ENCODE peak calls at places on chromosomes 16 and 17, in four cellular contexts. One of them, this sample, is unnamed. For H3K9me3, the result is how much of the 10 kb centered on the place peaks cover.

GRCh38 chr17:17191346-17191792 is 14.8 kb downstream of the PLD6 start:
- DNase-seq in mammary epithelial cell: no peak
- DNase-seq in T-helper 17 cell: no peak
- DNase-seq in aorta: peak
- DNase-seq in this sample: peak

GRCh38 chr17:64638552-64639198 is 23.4 kb downstream of the SMURF2 start:
- DNase-seq in T-helper 17 cell: no peak
- DNase-seq in mammary epithelial cell: no peak
- DNase-seq in aorta: no peak
- DNase-seq in this sample: no peak

GRCh38 chr17:77741109-77741508 is 217.4 kb upstream of the TNRC6C start:
- DNase-seq in aorta: no peak
- DNase-seq in T-helper 17 cell: peak
- DNase-seq in mammary epithelial cell: no peak
- DNase-seq in this sample: no peak

GRCh38 chr16:86508947-86509758 is 1.2 kb upstream of the FOXF1 start:
- DNase-seq in mammary epithelial cell: peak
- DNase-seq in aorta: peak
- DNase-seq in T-helper 17 cell: no peak
- DNase-seq in this sample: peak

GRCh38 chr16:88799569-88800276 is 3.9 kb upstream of the CDT1 start:
- DNase-seq in aorta: no peak
- DNase-seq in T-helper 17 cell: no peak
- DNase-seq in mammary epithelial cell: no peak
- DNase-seq in this sample: no peak

GRCh38 chr16:57110937-57111336 is 18.6 kb downstream of the CPNE2 start:
- DNase-seq in mammary epithelial cell: no peak
- DNase-seq in T-helper 17 cell: no peak
- DNase-seq in aorta: no peak
- DNase-seq in this sample: no peak

GRCh38 chr16:72467157-72467759 is 295.3 kb upstream of the PMFBP1 start:
- DNase-seq in mammary epithelial cell: peak
- DNase-seq in aorta: no peak
- DNase-seq in T-helper 17 cell: no peak
- DNase-seq in this sample: no peak

GRCh38 chr17:40024901-40025300 is 9.7 kb downstream of the CSF3 start:
- DNase-seq in mammary epithelial cell: peak
- DNase-seq in T-helper 17 cell: no peak
- DNase-seq in aorta: no peak
- DNase-seq in this sample: no peak

DNA sequence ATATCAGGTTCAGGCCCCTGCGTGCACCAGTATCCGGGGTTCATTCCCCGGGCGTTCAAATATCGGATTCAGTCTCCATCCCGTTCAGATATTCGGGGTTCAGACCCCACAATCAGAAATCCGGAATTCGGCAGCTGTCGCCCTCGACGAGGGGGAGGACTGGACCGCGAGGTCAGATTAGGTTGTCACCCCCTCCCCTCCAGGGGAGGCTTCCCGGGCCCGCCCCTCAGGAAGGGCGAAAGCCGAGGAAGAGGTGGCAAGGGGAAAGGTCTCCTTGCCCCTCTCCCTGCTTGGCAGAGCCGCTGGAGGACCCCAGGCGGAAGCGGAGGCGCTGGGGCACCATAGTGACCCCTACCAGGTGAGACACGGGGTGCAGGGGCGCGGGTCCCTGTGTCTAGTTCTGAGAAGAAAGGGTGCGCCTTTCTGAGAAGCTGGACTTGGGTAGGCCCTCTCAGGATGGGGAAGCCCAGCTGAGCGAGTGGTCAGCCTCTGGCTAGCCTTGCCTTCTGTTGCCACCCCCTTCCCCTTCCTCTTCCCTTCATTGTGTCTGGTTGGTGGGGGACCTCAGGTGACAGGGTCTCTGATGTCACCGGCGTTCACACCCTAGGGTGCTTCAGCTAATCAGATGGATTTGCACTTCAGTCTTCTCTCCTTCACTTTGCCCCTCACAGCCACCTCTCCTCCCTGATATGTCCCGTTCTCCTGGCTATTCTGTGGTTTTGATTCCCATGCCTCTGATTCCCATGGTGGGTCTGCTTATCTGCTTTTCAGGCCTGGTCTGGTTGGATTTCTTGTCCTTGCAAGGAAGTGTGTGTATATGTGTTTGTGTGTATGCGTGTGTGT is 844 bp downstream of the TAOK2 start:
- DNase-seq in mammary epithelial cell: no peak
- DNase-seq in T-helper 17 cell: no peak
- DNase-seq in aorta: peak
- DNase-seq in this sample: no peak
- H3K9me3 ChIP-seq in mammary epithelial cell: under half
- H3K9me3 ChIP-seq in T-helper 17 cell: under half
- H3K9me3 ChIP-seq in aorta: under half
- H3K9me3 ChIP-seq in this sample: under half

GRCh38 chr16:2856061-2856670 is 1.8 kb downstream of the PRSS22 start:
- DNase-seq in aorta: no peak
- DNase-seq in T-helper 17 cell: no peak
- DNase-seq in mammary epithelial cell: peak
- DNase-seq in this sample: no peak
- H3K9me3 ChIP-seq in aorta: under half
- H3K9me3 ChIP-seq in T-helper 17 cell: under half
- H3K9me3 ChIP-seq in mammary epithelial cell: under half
- H3K9me3 ChIP-seq in this sample: under half

DNA sequence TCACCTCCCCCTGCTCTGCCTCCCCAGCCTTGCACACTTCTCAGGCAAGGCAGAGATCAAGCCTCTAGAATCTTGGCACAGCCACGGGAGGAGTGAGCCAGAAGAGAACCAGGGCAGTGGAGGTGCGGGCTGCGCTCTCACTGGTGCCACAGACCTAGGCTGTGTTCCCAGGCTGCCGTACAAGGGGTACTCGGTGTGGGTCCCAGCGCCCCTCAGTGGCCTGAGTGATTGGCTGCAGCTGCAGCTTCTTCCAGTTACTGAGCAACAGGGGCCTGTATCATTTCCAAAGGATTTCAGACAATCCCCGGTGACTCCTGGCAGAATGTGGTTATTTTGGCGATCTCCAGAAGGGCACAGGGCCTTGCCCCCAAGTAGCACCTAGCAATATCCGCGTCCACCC is 1852.1 kb downstream of the TP53TG3F start:
- DNase-seq in mammary epithelial cell: no peak
- DNase-seq in T-helper 17 cell: no peak
- DNase-seq in aorta: no peak
- DNase-seq in this sample: no peak
- H3K9me3 ChIP-seq in mammary epithelial cell: under half
- H3K9me3 ChIP-seq in T-helper 17 cell: under half
- H3K9me3 ChIP-seq in aorta: under half
- H3K9me3 ChIP-seq in this sample: under half

DNA sequence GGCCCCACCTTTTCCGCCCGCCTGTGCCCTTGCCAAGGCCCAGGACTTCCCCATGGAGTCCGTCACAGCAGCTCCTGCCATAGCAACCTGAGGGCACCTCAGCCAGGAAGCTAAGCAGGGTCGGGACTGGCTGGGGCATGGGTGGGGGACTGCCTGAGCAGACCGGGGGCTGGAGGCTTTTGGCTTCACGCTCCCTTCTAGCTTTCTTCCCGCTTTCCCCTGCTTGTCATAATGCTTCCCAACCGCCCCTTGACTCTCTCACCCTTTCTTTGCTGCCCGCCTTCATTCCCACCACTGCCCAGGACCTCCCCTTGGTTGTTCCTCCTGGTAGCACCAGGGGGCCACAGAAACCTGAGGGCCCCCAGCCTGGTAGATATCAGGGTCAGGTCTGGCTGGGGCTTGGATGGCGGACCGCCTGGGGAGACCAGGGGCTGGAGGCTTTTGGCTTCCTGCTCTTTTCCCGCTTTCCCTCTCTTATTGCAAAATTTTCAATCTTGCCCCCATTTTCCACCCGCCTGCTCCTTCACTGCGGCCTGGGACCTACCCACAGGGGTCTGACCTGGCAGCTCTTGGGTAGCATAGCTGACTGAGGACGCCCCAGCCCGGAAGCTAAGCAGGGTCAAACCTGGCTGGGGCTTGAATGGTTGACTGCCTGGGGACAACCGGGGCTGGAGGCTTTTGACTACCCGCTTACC is 2287.7 kb downstream of the TP53TG3F start:
- DNase-seq in aorta: no peak
- DNase-seq in T-helper 17 cell: no peak
- DNase-seq in mammary epithelial cell: no peak
- DNase-seq in this sample: no peak
- H3K9me3 ChIP-seq in aorta: under half
- H3K9me3 ChIP-seq in T-helper 17 cell: under half
- H3K9me3 ChIP-seq in mammary epithelial cell: under half
- H3K9me3 ChIP-seq in this sample: under half

DNA sequence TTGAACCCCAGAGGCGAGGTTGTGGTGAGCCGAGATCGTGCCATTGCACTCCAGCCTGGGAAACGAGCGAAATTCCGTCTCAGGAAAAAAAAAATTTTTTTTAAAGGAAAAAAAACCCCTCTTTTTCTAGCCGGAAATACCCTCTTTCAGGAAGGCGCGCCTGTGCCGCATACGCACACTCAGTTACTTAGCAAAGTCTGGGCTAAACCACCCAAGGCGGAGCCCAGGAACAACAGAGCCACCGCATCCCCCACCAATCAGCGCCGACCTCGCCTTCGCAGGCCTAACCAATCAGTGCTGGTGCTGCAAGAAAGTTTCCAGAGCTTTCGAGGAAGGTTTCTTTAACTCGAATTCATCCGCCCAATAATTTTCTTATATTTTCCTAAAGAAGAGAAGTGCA is 510.4 kb downstream of the KCNJ18 start:
- DNase-seq in mammary epithelial cell: no peak
- DNase-seq in T-helper 17 cell: no peak
- DNase-seq in aorta: no peak
- DNase-seq in this sample: no peak
- H3K9me3 ChIP-seq in mammary epithelial cell: under half
- H3K9me3 ChIP-seq in T-helper 17 cell: under half
- H3K9me3 ChIP-seq in aorta: under half
- H3K9me3 ChIP-seq in this sample: under half

GRCh38 chr17:53449324-53449723 is 373.4 kb upstream of the KIF2B start:
- DNase-seq in T-helper 17 cell: no peak
- DNase-seq in aorta: no peak
- DNase-seq in mammary epithelial cell: no peak
- DNase-seq in this sample: no peak
- H3K9me3 ChIP-seq in T-helper 17 cell: under half
- H3K9me3 ChIP-seq in aorta: under half
- H3K9me3 ChIP-seq in mammary epithelial cell: under half
- H3K9me3 ChIP-seq in this sample: under half

DNA sequence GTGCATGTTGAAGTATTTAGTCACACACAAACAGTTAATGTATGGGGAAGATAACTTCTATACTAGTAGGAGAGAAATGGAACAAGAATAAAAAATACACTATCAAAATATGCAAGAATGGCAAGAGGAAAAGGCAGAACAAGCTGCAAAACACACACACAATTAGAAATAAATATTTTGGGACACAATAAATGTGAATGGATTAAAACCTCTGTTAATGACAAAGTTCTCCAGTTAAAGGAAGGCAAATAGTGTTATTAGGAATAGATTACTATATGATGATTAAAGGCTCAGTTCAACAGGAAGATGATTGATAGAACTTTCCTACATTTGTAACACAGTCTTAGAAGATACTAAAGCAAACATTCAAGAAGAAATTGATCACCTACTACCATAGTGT is 106.3 kb upstream of the ZNF750 start:
- DNase-seq in aorta: no peak
- DNase-seq in T-helper 17 cell: no peak
- DNase-seq in mammary epithelial cell: no peak
- DNase-seq in this sample: no peak
- H3K9me3 ChIP-seq in aorta: under half
- H3K9me3 ChIP-seq in T-helper 17 cell: under half
- H3K9me3 ChIP-seq in mammary epithelial cell: half or more
- H3K9me3 ChIP-seq in this sample: under half

GRCh38 chr16:35364263-35364662 is 1904.9 kb downstream of the TP53TG3F start:
- DNase-seq in aorta: no peak
- DNase-seq in T-helper 17 cell: no peak
- DNase-seq in mammary epithelial cell: no peak
- DNase-seq in this sample: no peak
- H3K9me3 ChIP-seq in aorta: under half
- H3K9me3 ChIP-seq in T-helper 17 cell: under half
- H3K9me3 ChIP-seq in mammary epithelial cell: under half
- H3K9me3 ChIP-seq in this sample: under half

This sample was measured in left ventricle myocardium inferior.